ENCODE peak calls at places on chromosomes 12 and 14, in ten cellular contexts. X, D, L, H, I, M, S, G, Z and J are unnamed samples.
A peak's percentile ranks its signal among the peaks of the same experiment; 100 is the strongest.

GRCh38 chr14:50018236-50019210 is 97.8 kb downstream of the VCPKMT start:
- DNase-seq in X (no peak), D (no peak), L (no peak), H (no peak), I (peak; percentile 63), M (no peak), S (no peak), G (peak; percentile 73), Z (no peak), J (no peak)

GRCh38 chr12:131085816-131086591 is 132.3 kb downstream of the ADGRD1 start:
- DNase-seq in X (no peak), D (peak; percentile 27), L (peak; percentile 10), H (no peak), I (no peak), M (no peak), S (peak; percentile 60), G (no peak), Z (no peak), J (no peak)

GRCh38 chr12:114673169-114673833 is 10.7 kb downstream of the TBX3 start:
- DNase-seq in X (no peak), D (no peak), L (no peak), H (peak; percentile 8), I (no peak), M (no peak), S (no peak), G (peak; percentile 37), Z (no peak), J (no peak)

GRCh38 chr12:117141097-117141898 is 42.1 kb upstream of the TESC start:
- DNase-seq in X (no peak), D (no peak), L (no peak), H (no peak), I (no peak), M (no peak), S (no peak), G (no peak), Z (no peak), J (no peak)

GRCh38 chr12:96501139-96501741 is 11.9 kb downstream of the CFAP54 start:
- DNase-seq in X (no peak), D (no peak), L (no peak), H (no peak), I (peak; percentile 90), M (peak; percentile 35), S (no peak), G (peak; percentile 31), Z (peak; percentile 45), J (peak; percentile 16)

GRCh38 chr14:101843665-101844064 is 82.2 kb downstream of the PPP2R5C start:
- DNase-seq in X (peak; percentile 65), D (no peak), L (no peak), H (no peak), I (no peak), M (peak; percentile 67), S (no peak), G (peak; percentile 25), Z (peak; percentile 72), J (no peak)

GRCh38 chr12:45674583-45674982 is 54.9 kb upstream of the ARID2 start:
- DNase-seq in X (no peak), D (no peak), L (no peak), H (no peak), I (peak; percentile 54), M (no peak), S (peak; percentile 91), G (peak; percentile 22), Z (no peak), J (no peak)

GRCh38 chr14:29243355-29243754 is 476.8 kb downstream of the FOXG1 start:
- DNase-seq in X (no peak), D (no peak), L (no peak), H (no peak), I (no peak), M (no peak), S (no peak), G (no peak), Z (no peak), J (no peak)

GRCh38 chr12:69459477-69459876 is 10.7 kb upstream of the FRS2 start:
- DNase-seq in X (no peak), D (no peak), L (no peak), H (no peak), I (no peak), M (no peak), S (no peak), G (no peak), Z (no peak), J (no peak)

GRCh38 chr12:120316798-120317257 is 10.8 kb downstream of the PLA2G1B start:
- DNase-seq in X (no peak), D (no peak), L (no peak), H (peak; percentile 11), I (no peak), M (no peak), S (no peak), G (peak; percentile 85), Z (no peak), J (no peak)

DNA sequence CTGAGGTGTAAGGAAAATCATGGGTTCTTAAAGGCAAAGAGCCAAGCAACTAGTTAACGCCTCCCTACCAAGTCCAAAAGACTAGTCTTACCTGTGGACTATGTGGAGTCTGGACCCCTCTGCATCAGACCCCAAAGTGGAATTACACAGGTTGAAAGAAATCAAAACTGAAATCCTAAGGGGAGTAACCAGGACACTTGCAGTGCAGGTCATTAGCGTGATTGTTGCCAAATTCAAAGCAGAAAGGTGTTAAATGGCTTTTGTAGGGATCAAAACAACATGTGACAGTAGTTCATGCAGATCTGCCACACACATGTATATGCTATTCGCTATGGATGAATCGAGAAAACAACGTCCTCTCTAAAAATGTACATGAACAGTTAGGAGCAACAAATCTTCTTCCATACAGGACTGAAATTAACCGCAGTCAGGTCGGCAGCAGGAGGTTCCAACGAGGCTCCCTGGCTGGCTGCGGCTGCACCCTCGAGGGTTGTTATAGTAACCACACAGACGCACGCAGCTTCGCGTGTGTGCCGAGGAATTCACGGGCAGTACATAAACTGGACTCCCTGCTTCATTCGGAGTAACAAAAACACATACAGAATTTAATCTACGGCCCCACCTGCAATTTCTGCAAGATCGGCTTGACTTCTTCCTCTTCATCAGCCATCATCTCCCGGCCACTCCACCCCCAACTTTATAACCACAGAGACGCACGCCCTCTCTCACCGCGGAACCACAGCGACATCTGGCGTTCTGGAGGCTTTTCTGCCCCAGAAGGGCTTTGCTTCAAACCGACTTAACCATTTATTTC is at the start of gene TTC5:
- DNase-seq in X (peak; percentile 85), D (peak; percentile 78), L (peak; percentile 91), H (peak; percentile 84), I (peak; percentile 83), M (peak; percentile 85), S (peak; percentile 95), G (peak; percentile 82), Z (peak; percentile 87), J (peak; percentile 33)
- H3K27ac ChIP-seq in X (peak within 1 kb of the TSS; percentile 32), D (no peak within 1 kb of the TSS), L (peak within 1 kb of the TSS; percentile 44), H (no peak within 1 kb of the TSS), I (peak within 1 kb of the TSS; percentile 52), M (peak within 1 kb of the TSS; percentile 70), S (no peak within 1 kb of the TSS), G (peak within 1 kb of the TSS; percentile 13), Z (peak within 1 kb of the TSS; percentile 59), J (peak within 1 kb of the TSS; percentile 15)

DNA sequence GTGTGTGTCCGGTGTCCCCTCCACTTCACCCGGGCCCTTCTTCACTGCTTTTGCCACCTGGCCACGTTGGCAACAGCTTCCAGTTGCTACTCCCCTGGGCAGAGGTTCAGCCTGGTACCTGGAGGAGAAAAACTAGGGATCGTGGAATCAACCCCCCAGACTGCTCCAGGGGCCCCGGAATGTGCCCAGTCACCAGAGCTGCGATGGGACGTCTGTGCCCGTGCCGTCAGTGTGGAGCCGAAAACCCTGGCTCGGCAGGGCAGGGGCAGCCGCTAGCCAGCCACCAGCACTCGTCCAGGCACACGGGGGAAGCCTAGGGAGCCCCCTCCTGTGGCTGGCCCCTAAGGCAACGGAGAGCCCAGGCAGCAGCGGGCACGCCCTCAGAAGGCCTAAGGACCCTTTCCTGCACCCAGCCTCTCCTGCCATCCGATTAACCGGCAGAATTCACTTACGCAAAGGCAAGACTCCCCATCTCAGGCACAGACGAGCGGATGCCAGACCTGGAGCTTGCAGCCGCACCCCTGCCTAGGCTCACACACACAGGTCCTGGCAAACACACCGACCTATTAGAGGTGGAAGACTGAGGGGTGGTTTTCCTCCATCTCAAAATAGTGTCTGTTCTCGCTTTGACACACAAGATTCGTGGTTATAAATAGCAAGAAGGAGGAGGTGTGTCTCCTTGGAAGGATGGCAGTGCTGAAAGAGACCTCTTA is 62.6 kb downstream of the FBXL14 start:
- DNase-seq in X (no peak), D (no peak), L (no peak), H (no peak), I (no peak), M (no peak), S (no peak), G (no peak), Z (no peak), J (no peak)
- H3K27ac ChIP-seq in X (no peak overlapping the region), D (no peak overlapping the region), L (no peak overlapping the region), H (peak overlapping the region; percentile 27), I (no peak overlapping the region), M (no peak overlapping the region), S (no peak overlapping the region), G (no peak overlapping the region), Z (no peak overlapping the region), J (peak overlapping the region; percentile 41)

GRCh38 chr14:105853089-105853906 is 326.9 kb downstream of the TMEM121 start:
- DNase-seq in X (no peak), D (peak; percentile 26), L (peak; percentile 9), H (no peak), I (no peak), M (no peak), S (peak; percentile 60), G (no peak), Z (no peak), J (no peak)
- H3K27ac ChIP-seq in X (no peak overlapping the region), D (no peak overlapping the region), L (no peak overlapping the region), H (no peak overlapping the region), I (no peak overlapping the region), M (no peak overlapping the region), S (no peak overlapping the region), G (no peak overlapping the region), Z (no peak overlapping the region), J (no peak overlapping the region)

GRCh38 chr14:55603401-55603953 is 23.5 kb downstream of the KTN1 start:
- DNase-seq in X (no peak), D (no peak), L (no peak), H (no peak), I (no peak), M (no peak), S (no peak), G (no peak), Z (no peak), J (no peak)

GRCh38 chr14:55604467-55604866 is 24.5 kb downstream of the KTN1 start:
- DNase-seq in X (no peak), D (no peak), L (no peak), H (no peak), I (no peak), M (no peak), S (no peak), G (no peak), Z (no peak), J (no peak)

GRCh38 chr14:55604900-55605418 is 25.0 kb downstream of the KTN1 start:
- DNase-seq in X (no peak), D (no peak), L (no peak), H (no peak), I (no peak), M (no peak), S (no peak), G (no peak), Z (no peak), J (no peak)

GRCh38 chr14:55607386-55607785 is 27.4 kb downstream of the KTN1 start:
- DNase-seq in X (no peak), D (no peak), L (no peak), H (no peak), I (no peak), M (no peak), S (no peak), G (no peak), Z (no peak), J (no peak)

DNA sequence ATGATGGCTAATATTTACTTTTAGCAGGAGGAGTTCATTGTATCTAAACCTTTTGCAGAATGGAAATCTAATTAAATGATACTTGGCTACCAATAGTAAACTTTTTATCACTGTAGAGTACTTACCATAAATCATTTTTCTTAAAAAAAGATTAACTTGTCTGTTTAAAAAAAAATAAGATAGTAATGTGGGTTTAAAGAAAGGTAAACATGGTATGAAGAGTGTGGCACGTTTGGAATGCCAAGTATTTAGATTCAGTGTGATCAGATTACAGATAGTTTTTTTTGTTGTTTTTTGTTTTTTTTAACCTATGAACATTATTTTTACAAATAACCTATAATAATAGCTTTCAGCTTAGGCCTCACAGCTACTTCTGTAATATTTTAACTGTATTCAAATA is 25.8 kb downstream of the KTN1 start:
- DNase-seq in X (no peak), D (no peak), L (no peak), H (no peak), I (no peak), M (no peak), S (no peak), G (no peak), Z (no peak), J (no peak)
- H3K27ac ChIP-seq in X (no peak overlapping the region), D (no peak overlapping the region), L (no peak overlapping the region), H (no peak overlapping the region), I (no peak overlapping the region), M (no peak overlapping the region), S (no peak overlapping the region), G (no peak overlapping the region), Z (no peak overlapping the region), J (no peak overlapping the region)